ENCODE peak calls at places on chromosomes 5 and 9, in five cellular contexts. Q is ovary, B is GM23338, L is pancreas, X is kidney. Y is an unnamed sample. For H3K36me3, the result is how much of the 10 kb centered on the place peaks cover.

GRCh38 chr5:41112486-41113455 is 41.6 kb upstream of the MROH2B start:
- DNase-seq in Q (no peak), B (no peak), L (no peak), X (no peak), Y (no peak)

GRCh38 chr9:70113403-70114022 is 69.9 kb downstream of the MAMDC2 start:
- DNase-seq in Q (peak), B (peak), L (peak), X (no peak), Y (peak)

GRCh38 chr5:74392698-74393431 is 247.7 kb downstream of the ENC1 start:
- DNase-seq in Q (no peak), B (no peak), L (no peak), X (no peak), Y (no peak)

GRCh38 chr9:107190031-107190935 is 92.8 kb upstream of the RAD23B start:
- DNase-seq in Q (no peak), B (no peak), L (no peak), X (no peak), Y (no peak)

GRCh38 chr9:28293691-28294090 is 720.4 kb upstream of the C9orf72 start:
- DNase-seq in Q (no peak), B (no peak), L (no peak), X (no peak), Y (no peak)

GRCh38 chr9:108865037-108865436 is 3.0 kb downstream of the ACTL7A start:
- DNase-seq in Q (no peak), B (no peak), L (no peak), X (no peak), Y (no peak)

GRCh38 chr9:128072144-128073021 is 4.4 kb downstream of the SLC25A25 start:
- DNase-seq in Q (peak), B (no peak), L (peak), X (peak), Y (peak)

GRCh38 chr9:126432659-126433058 is 106.0 kb downstream of the MVB12B start:
- DNase-seq in Q (no peak), B (no peak), L (no peak), X (no peak), Y (no peak)

GRCh38 chr5:144191998-144192397 is 21.3 kb downstream of the KCTD16 start:
- DNase-seq in Q (no peak), B (peak), L (no peak), X (no peak), Y (no peak)

GRCh38 chr9:8349369-8349768 is 549.8 kb upstream of the DMAC1 start:
- DNase-seq in Q (no peak), B (no peak), L (no peak), X (no peak), Y (no peak)

GRCh38 chr5:65808261-65808741 is 86.3 kb downstream of the NLN start:
- DNase-seq in Q (no peak), B (no peak), L (no peak), X (no peak), Y (no peak)

GRCh38 chr9:107847977-107848376 is 358.4 kb upstream of the KLF4 start:
- DNase-seq in Q (no peak), B (no peak), L (no peak), X (no peak), Y (no peak)

GRCh38 chr5:130706696-130707095 is 458.4 kb downstream of the HINT1 start:
- DNase-seq in Q (no peak), B (no peak), L (no peak), X (no peak), Y (no peak)

GRCh38 chr9:124934290-124934689 is 6.6 kb downstream of the GOLGA1 start:
- DNase-seq in Q (no peak), B (no peak), L (no peak), X (no peak), Y (no peak)

GRCh38 chr5:138334867-138335447 is 3.1 kb upstream of the FAM53C start:
- DNase-seq in Q (no peak), B (no peak), L (no peak), X (no peak), Y (no peak)

GRCh38 chr9:72039532-72039931 is 20.9 kb downstream of the C9orf57 start:
- DNase-seq in Q (no peak), B (no peak), L (no peak), X (no peak), Y (no peak)

GRCh38 chr5:96247097-96247675 is 185.9 kb downstream of the PCSK1 start:
- DNase-seq in Q (no peak), B (no peak), L (peak), X (no peak), Y (peak)

GRCh38 chr9:22111871-22112247 is 102.8 kb upstream of the CDKN2B start:
- DNase-seq in Q (no peak), B (no peak), L (no peak), X (no peak), Y (no peak)
- H3K36me3 ChIP-seq in Q (under half), B (under half), L (under half), X (under half), Y (under half)

GRCh38 chr5:180853522-180853921 is 7.6 kb downstream of the ZFP62 start:
- DNase-seq in Q (no peak), B (no peak), L (no peak), X (no peak), Y (no peak)

GRCh38 chr5:180852510-180852909 is 8.6 kb downstream of the ZFP62 start:
- DNase-seq in Q (no peak), B (no peak), L (no peak), X (no peak), Y (no peak)

GRCh38 chr5:180850434-180851078 is 10.5 kb downstream of the ZFP62 start:
- DNase-seq in Q (no peak), B (no peak), L (no peak), X (no peak), Y (no peak)

GRCh38 chr5:180849827-180850226 is 11.2 kb downstream of the ZFP62 start:
- DNase-seq in Q (no peak), B (no peak), L (no peak), X (no peak), Y (no peak)

GRCh38 chr5:180853121-180853520 is 8.0 kb downstream of the ZFP62 start:
- DNase-seq in Q (no peak), B (no peak), L (no peak), X (no peak), Y (no peak)
- H3K36me3 ChIP-seq in Q (under half), B (under half), L (under half), X (under half), Y (half or more)

DNA sequence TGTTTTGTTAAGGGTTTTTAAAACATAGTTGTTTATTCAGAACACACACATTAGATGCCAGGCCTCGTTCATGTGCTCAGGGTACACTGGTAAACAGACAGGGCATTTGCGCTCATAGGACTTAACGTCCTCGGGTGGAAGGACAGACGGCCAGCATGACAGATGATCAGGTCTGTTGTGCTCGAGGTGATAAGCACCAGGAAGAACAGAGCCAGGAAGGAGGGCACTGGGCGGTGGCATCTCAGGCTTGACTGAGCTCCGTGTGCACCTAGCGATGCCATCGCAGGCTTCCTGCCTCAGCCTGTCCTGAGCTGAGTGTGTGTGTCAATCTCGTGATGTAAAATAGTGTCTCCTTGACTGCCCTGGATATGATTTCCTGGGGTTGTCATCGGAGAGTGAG is 96.5 kb downstream of the EHMT1 start:
- DNase-seq in Q (no peak), B (no peak), L (no peak), X (no peak), Y (no peak)
- H3K36me3 ChIP-seq in Q (under half), B (under half), L (under half), X (under half), Y (half or more)

DNA sequence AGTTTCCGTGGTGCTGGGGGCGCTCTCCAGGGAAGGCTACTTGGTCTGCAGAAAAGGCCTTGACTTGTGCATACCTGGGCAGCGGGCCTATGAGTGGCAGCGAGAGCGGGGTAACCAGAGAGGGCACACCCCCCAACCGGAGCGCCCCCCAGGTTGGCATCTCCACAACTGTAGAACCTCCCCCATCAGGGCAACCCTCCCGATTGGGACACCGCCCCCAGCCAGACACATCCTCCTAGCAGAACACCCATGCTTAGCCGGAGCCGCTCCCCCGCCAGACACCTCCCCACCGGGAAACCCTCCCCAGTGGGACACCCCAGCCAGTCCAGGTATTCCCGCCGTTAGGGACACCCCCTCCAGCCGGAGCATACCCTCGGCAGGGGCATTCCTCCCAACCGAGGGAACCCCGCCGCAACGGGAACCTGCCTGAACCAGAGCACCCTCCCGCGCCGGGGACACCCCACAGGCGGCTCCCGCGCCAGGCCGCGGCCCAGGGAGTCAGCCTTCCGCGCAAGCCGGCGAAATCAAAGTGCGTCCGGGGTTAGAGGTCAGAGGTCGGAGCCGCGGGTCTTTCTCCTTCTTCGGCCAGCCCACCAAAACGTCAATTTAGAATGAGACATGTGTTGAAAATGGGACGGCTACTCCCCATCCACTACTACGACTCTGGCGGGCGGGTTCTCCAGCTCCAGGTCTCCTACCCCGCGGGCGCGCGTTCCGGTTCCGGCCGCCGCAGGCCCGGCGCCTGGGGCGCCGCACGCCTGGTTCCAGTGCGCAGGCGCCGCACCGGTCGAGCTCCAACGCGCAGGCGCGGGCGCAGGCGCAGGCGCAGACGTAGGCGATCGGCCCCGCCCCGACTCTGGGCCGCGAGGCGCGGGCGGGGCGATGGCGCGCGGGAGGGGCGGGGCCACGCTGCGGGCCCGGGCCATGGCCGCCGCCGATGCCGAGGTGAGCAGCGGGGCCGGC is at the start of gene EHMT1:
- DNase-seq in Q (peak), B (peak), L (peak), X (peak), Y (peak)
- H3K36me3 ChIP-seq in Q (under half), B (under half), L (under half), X (under half), Y (under half)

DNA sequence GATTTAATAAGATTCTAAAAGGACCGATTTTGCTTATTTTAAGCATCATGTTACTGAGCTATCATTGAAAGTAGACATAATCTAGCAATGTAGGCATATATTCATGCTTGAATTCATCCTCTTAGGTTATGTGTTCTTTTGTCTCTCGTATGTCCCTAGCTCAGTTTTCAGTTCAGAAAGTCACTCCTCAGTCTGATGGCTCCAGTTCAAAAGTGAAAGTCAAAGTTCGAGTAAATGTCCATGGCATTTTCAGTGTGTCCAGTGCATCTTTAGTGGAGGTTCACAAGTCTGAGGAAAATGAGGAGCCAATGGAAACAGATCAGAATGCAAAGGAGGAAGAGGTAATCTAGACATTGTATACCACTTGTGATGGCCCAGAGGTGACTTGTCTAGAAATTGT is 39.2 kb downstream of the HSPA4 start:
- DNase-seq in Q (no peak), B (no peak), L (no peak), X (no peak), Y (no peak)
- H3K36me3 ChIP-seq in Q (under half), B (half or more), L (under half), X (under half), Y (half or more)